ENCODE peak calls at places on chromosomes 12 and 14, in ten cellular contexts. Y is heart right ventricle, K is A673, P is lower lobe of right lung, G is A549, D is hepatocyte, T is ovary, I is right cardiac atrium, C is testis, J is uterus. S is an unnamed sample. For H3K9me3, the result is how much of the 10 kb centered on the place peaks cover.

GRCh38 chr14:79576434-79576833 is 634.9 kb downstream of the DIO2 start:
- DNase-seq in Y (no peak), K (no peak), P (no peak), G (no peak), D (no peak), T (no peak), I (no peak), C (no peak), J (no peak), S (no peak)

GRCh38 chr14:50040401-50040775 is 76.0 kb downstream of the VCPKMT start:
- DNase-seq in Y (no peak), K (peak), P (no peak), G (peak), D (peak), T (no peak), I (no peak), C (no peak), J (no peak), S (no peak)

GRCh38 chr12:58443273-58443980 is 476.9 kb downstream of the LRIG3 start:
- DNase-seq in Y (peak), K (peak), P (no peak), G (no peak), D (peak), T (no peak), I (no peak), C (peak), J (no peak), S (peak)

GRCh38 chr14:25009891-25010290 is 40.1 kb downstream of the STXBP6 start:
- DNase-seq in Y (no peak), K (no peak), P (no peak), G (no peak), D (peak), T (no peak), I (no peak), C (no peak), J (no peak), S (peak)

GRCh38 chr14:57921377-57921776 is 55.5 kb upstream of the SLC35F4 start:
- DNase-seq in Y (no peak), K (no peak), P (no peak), G (no peak), D (no peak), T (no peak), I (no peak), C (no peak), J (no peak), S (no peak)

GRCh38 chr14:61203059-61203753 is 77.9 kb downstream of the TMEM30B start:
- DNase-seq in Y (no peak), K (no peak), P (no peak), G (no peak), D (no peak), T (no peak), I (no peak), C (no peak), J (no peak), S (no peak)

GRCh38 chr12:112216223-112216622 is 90.9 kb downstream of the TRAFD1 start:
- DNase-seq in Y (no peak), K (no peak), P (no peak), G (no peak), D (no peak), T (no peak), I (no peak), C (no peak), J (no peak), S (no peak)

GRCh38 chr14:76760331-76761197 is 704 bp upstream of the VASH1 start:
- DNase-seq in Y (no peak), K (no peak), P (no peak), G (no peak), D (no peak), T (no peak), I (peak), C (peak), J (no peak), S (peak)

GRCh38 chr12:68746572-68747180 is 700 bp downstream of the SLC35E3 start:
- DNase-seq in Y (peak), K (peak), P (peak), G (peak), D (peak), T (peak), I (peak), C (peak), J (peak), S (peak)

GRCh38 chr12:122681814-122682213 is 21.3 kb downstream of the HCAR2 start:
- DNase-seq in Y (peak), K (no peak), P (no peak), G (no peak), D (no peak), T (no peak), I (no peak), C (no peak), J (no peak), S (no peak)

GRCh38 chr14:100237735-100238418 is 1.1 kb upstream of the YY1 start:
- DNase-seq in Y (peak), K (peak), P (peak), G (peak), D (peak), T (peak), I (peak), C (peak), J (no peak), S (peak)

GRCh38 chr12:3928538-3929220 is 55.5 kb upstream of the PARP11 start:
- DNase-seq in Y (no peak), K (no peak), P (no peak), G (no peak), D (peak), T (no peak), I (no peak), C (peak), J (no peak), S (no peak)

GRCh38 chr12:80442426-80443222 is 1.4 kb upstream of the PTPRQ start:
- DNase-seq in Y (no peak), K (peak), P (no peak), G (no peak), D (peak), T (no peak), I (no peak), C (no peak), J (no peak), S (no peak)

GRCh38 chr12:98352218-98352811 is 163.1 kb upstream of the TMPO start:
- DNase-seq in Y (no peak), K (peak), P (no peak), G (peak), D (peak), T (no peak), I (no peak), C (no peak), J (no peak), S (peak)

GRCh38 chr12:106147956-106148355 is 9.2 kb upstream of the NUAK1 start:
- DNase-seq in Y (peak), K (no peak), P (no peak), G (no peak), D (no peak), T (no peak), I (peak), C (peak), J (no peak), S (peak)

GRCh38 chr14:52834440-52834842 is 43.0 kb upstream of the GNPNAT1 start:
- DNase-seq in Y (no peak), K (peak), P (no peak), G (peak), D (peak), T (no peak), I (no peak), C (no peak), J (no peak), S (no peak)

GRCh38 chr12:89383235-89384049 is 31.1 kb upstream of the DUSP6 start:
- DNase-seq in Y (no peak), K (peak), P (no peak), G (no peak), D (no peak), T (no peak), I (no peak), C (no peak), J (no peak), S (no peak)

GRCh38 chr12:62319058-62319457 is 58.9 kb downstream of the USP15 start:
- DNase-seq in Y (no peak), K (no peak), P (no peak), G (no peak), D (no peak), T (no peak), I (no peak), C (no peak), J (no peak), S (no peak)

GRCh38 chr12:48973992-48974673 is 2.6 kb upstream of the WNT10B start:
- DNase-seq in Y (no peak), K (no peak), P (peak), G (no peak), D (peak), T (peak), I (peak), C (peak), J (no peak), S (peak)

GRCh38 chr14:102694530-102695171 is 82.6 kb upstream of the TRAF3 start:
- DNase-seq in Y (peak), K (peak), P (no peak), G (peak), D (peak), T (peak), I (no peak), C (peak), J (peak), S (peak)

GRCh38 chr12:50282581-50283229 is 615 bp downstream of the LIMA1 start:
- DNase-seq in Y (no peak), K (no peak), P (no peak), G (peak), D (no peak), T (no peak), I (no peak), C (peak), J (no peak), S (no peak)

GRCh38 chr14:92945544-92945943 is 22.6 kb downstream of the CHGA start:
- DNase-seq in Y (no peak), K (no peak), P (no peak), G (no peak), D (no peak), T (no peak), I (peak), C (no peak), J (no peak), S (no peak)

GRCh38 chr12:123153906-123154305 is 3.0 kb upstream of the PITPNM2 start:
- DNase-seq in Y (no peak), K (no peak), P (no peak), G (no peak), D (no peak), T (no peak), I (no peak), C (no peak), J (no peak), S (peak)

GRCh38 chr12:110689002-110689600 is at the start of gene HVCN1:
- DNase-seq in Y (peak), K (peak), P (peak), G (no peak), D (peak), T (peak), I (peak), C (peak), J (peak), S (peak)

GRCh38 chr14:68681256-68681655 is 111.6 kb downstream of the ZFP36L1 start:
- DNase-seq in Y (no peak), K (no peak), P (no peak), G (no peak), D (no peak), T (no peak), I (no peak), C (no peak), J (no peak), S (no peak)

GRCh38 chr12:57430117-57430930 is 519 bp downstream of the R3HDM2 start:
- DNase-seq in Y (peak), K (peak), P (peak), G (peak), D (no peak), T (peak), I (peak), C (peak), J (no peak), S (peak)

GRCh38 chr14:31405599-31406251 is 14.6 kb downstream of the HEATR5A start:
- DNase-seq in Y (no peak), K (no peak), P (no peak), G (no peak), D (peak), T (no peak), I (no peak), C (no peak), J (no peak), S (no peak)

GRCh38 chr12:51528852-51529545 is 62.0 kb upstream of the SCN8A start:
- DNase-seq in Y (no peak), K (no peak), P (no peak), G (no peak), D (no peak), T (no peak), I (no peak), C (no peak), J (no peak), S (no peak)

GRCh38 chr14:68675233-68675577 is 117.7 kb downstream of the ZFP36L1 start:
- DNase-seq in Y (no peak), K (no peak), P (no peak), G (no peak), D (no peak), T (no peak), I (no peak), C (no peak), J (no peak), S (no peak)

GRCh38 chr12:34405286-34406227 is 383.3 kb downstream of the ALG10 start:
- DNase-seq in Y (no peak), K (no peak), P (peak), G (no peak), D (peak), T (peak), I (peak), C (peak), J (peak), S (peak)

GRCh38 chr12:34406996-34407300 is 384.7 kb downstream of the ALG10 start:
- DNase-seq in Y (no peak), K (no peak), P (peak), G (no peak), D (no peak), T (peak), I (no peak), C (peak), J (peak), S (no peak)

GRCh38 chr12:34404377-34405285 is 382.3 kb downstream of the ALG10 start:
- DNase-seq in Y (no peak), K (no peak), P (peak), G (no peak), D (peak), T (peak), I (peak), C (peak), J (peak), S (peak)

GRCh38 chr12:34406228-34406995 is 384.1 kb downstream of the ALG10 start:
- DNase-seq in Y (no peak), K (no peak), P (peak), G (no peak), D (peak), T (peak), I (peak), C (peak), J (peak), S (peak)

DNA sequence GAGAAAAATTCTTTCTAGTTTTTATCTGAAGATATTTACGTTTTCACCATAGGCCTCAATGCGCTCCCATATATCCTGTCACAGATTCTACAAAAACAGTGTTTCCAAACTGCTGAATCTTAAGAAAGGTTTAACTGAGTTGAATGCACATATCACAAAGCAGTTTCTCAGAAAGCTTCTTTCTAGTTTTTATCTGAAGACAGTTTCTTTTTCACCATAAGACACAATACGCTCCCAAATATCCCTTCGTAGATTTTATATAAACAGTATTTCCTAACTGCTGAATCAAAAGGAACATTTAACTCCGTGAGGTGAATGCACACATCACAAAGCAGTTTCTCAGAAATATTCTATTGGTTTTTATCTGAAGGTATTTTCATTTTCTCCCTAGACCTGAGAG is 385.5 kb downstream of the ALG10 start:
- DNase-seq in Y (no peak), K (no peak), P (no peak), G (no peak), D (no peak), T (no peak), I (no peak), C (no peak), J (no peak), S (no peak)
- H3K9me3 ChIP-seq in Y (half or more), K (half or more), P (half or more), G (under half), D (under half), T (under half), I (under half), C (under half), J (under half), S (half or more)

GRCh38 chr12:73072214-73072613 is 800.0 kb downstream of the TRHDE start:
- DNase-seq in Y (no peak), K (no peak), P (no peak), G (no peak), D (no peak), T (no peak), I (no peak), C (no peak), J (no peak), S (no peak)
- H3K9me3 ChIP-seq in Y (under half), K (under half), P (under half), G (under half), D (under half), T (under half), I (under half), C (under half), J (under half), S (under half)

DNA sequence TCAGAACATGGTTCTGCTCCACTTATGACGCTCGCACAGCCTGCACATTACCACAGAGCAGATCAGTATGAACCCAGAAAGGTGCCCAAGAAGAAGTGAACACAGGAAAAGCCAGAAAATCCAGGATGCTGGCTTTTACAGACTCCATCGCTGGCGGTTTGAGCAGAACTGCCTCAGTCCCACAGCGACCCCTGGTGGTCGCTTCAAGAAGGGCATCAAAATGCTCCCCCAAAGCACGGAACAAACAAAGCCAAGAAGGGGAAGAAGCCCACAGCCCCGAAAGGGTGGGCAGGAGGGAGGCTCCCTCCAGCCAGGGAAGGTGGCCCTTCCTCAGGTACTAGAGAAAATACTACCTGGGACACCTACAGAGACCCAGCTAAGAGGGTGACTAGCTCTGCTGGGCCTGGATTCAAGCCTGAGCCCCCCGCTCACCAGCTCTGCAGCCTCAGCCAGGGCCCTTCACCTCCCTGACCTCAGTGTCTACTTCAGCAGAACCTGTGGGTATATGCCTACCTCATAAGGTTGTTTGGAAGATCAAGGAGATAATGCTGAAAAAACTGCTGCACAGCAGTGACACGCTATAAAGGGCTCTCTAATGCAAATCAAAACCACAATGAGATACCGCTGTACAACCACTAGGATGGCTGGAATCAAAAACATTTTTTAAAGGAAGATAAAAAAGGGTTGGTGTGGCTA is 98.1 kb downstream of the NCOR2 start:
- DNase-seq in Y (no peak), K (peak), P (no peak), G (no peak), D (no peak), T (peak), I (peak), C (no peak), J (no peak), S (peak)
- H3K9me3 ChIP-seq in Y (under half), K (under half), P (under half), G (half or more), D (under half), T (under half), I (under half), C (under half), J (under half), S (under half)

GRCh38 chr12:95238150-95238549 is 20.5 kb downstream of the VEZT start:
- DNase-seq in Y (no peak), K (no peak), P (no peak), G (no peak), D (no peak), T (no peak), I (no peak), C (no peak), J (no peak), S (no peak)
- H3K9me3 ChIP-seq in Y (under half), K (under half), P (under half), G (under half), D (under half), T (under half), I (under half), C (under half), J (under half), S (under half)

DNA sequence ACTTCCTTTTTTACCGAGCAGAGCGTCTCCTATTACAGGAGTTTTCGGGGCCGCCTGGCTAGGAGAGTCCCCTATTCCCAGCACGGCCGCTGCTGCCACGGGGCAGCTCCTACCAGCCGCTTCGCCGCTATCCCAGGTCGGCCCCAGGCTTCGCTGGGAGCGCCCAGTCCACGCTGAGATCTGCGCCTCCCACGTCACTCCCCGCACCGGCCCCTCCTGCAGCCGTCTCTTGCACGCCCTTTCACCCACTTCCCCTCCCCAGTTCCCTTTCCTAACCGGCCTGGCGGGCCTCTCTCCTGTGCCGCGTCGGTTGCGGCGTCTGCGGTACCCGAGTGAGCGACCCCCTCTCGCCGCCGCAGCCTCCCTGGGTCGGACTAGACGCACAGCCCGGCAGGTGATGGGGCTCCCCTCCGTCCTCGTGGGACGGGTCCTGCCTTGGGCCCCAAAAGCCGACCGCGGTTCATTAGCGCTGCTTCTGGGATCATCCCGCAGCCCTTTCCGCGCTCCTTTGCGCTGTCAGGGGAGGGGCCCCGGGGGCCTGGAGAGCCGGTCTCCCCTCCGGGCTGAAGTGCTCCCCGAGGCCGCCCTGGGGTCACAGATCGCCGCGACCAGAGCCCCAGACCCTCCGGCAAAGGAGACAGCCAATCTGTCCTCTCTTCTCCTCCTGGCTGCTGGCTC is 1318.4 kb downstream of the TMEM121 start:
- DNase-seq in Y (peak), K (peak), P (peak), G (peak), D (no peak), T (peak), I (peak), C (peak), J (peak), S (no peak)
- H3K9me3 ChIP-seq in Y (under half), K (under half), P (under half), G (under half), D (under half), T (under half), I (under half), C (under half), J (under half), S (half or more)

GRCh38 chr12:5655120-5655519 is 223.2 kb downstream of the NTF3 start:
- DNase-seq in Y (no peak), K (no peak), P (no peak), G (no peak), D (no peak), T (no peak), I (no peak), C (no peak), J (no peak), S (no peak)

GRCh38 chr12:5654019-5654418 is 222.1 kb downstream of the NTF3 start:
- DNase-seq in Y (no peak), K (no peak), P (no peak), G (no peak), D (no peak), T (no peak), I (no peak), C (no peak), J (no peak), S (no peak)

GRCh38 chr12:5656836-5657235 is 224.9 kb downstream of the NTF3 start:
- DNase-seq in Y (no peak), K (no peak), P (no peak), G (no peak), D (no peak), T (no peak), I (no peak), C (no peak), J (no peak), S (no peak)

GRCh38 chr12:5648692-5649338 is 216.9 kb downstream of the NTF3 start:
- DNase-seq in Y (peak), K (peak), P (no peak), G (no peak), D (peak), T (no peak), I (no peak), C (no peak), J (no peak), S (peak)

GRCh38 chr12:5650804-5651461 is 219.0 kb downstream of the NTF3 start:
- DNase-seq in Y (no peak), K (no peak), P (no peak), G (no peak), D (no peak), T (no peak), I (no peak), C (no peak), J (no peak), S (no peak)
- H3K9me3 ChIP-seq in Y (under half), K (under half), P (under half), G (under half), D (under half), T (under half), I (under half), C (under half), J (under half), S (under half)

DNA sequence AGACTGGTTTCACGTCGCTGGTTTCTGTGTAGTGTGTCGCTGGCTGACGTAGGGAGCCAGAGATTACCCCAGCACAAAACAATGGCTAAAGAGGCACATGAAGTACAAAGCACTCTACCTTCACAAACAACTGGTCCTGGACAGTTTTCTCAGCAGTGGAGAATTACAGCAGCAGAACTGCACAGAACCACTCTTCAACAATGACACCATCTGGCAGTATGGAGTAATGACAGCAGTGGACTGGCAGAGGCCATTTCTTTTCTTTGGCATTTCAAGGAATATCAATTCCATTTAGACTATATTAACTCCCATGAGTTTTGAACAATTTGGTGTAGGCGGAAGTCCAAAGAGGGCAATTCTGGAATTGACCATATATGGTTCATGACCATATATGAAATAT is 1074.1 kb downstream of the AACS start:
- DNase-seq in Y (no peak), K (no peak), P (no peak), G (no peak), D (no peak), T (no peak), I (no peak), C (no peak), J (no peak), S (no peak)
- H3K9me3 ChIP-seq in Y (under half), K (under half), P (under half), G (under half), D (under half), T (under half), I (under half), C (under half), J (under half), S (half or more)